ENCODE peak calls at places on chromosomes 2 and 18, in eight cellular contexts. One of them, this sample, is unnamed.

GRCh38 chr2:206164261-206164862 is 4.7 kb downstream of the EEF1B2 start:
- DNase-seq in cardiac fibroblast: peak; percentile 61
- DNase-seq in breast epithelium: no peak
- DNase-seq in progenitor cell of endocrine pancreas: peak; percentile 24
- DNase-seq in colonic mucosa: peak; percentile 49
- DNase-seq in prostate gland: no peak
- DNase-seq in GM20000: no peak
- DNase-seq in A549: peak; percentile 42
- DNase-seq in this sample: no peak

GRCh38 chr2:44680983-44681481 is 260.5 kb upstream of the SIX3 start:
- DNase-seq in A549: no peak
- DNase-seq in progenitor cell of endocrine pancreas: no peak
- DNase-seq in colonic mucosa: no peak
- DNase-seq in cardiac fibroblast: no peak
- DNase-seq in prostate gland: no peak
- DNase-seq in GM20000: no peak
- DNase-seq in breast epithelium: no peak
- DNase-seq in this sample: no peak

GRCh38 chr18:76487076-76487475 is 8.0 kb downstream of the ZNF516 start:
- DNase-seq in colonic mucosa: no peak
- DNase-seq in GM20000: no peak
- DNase-seq in cardiac fibroblast: peak; percentile 50
- DNase-seq in prostate gland: no peak
- DNase-seq in A549: no peak
- DNase-seq in progenitor cell of endocrine pancreas: no peak
- DNase-seq in breast epithelium: no peak
- DNase-seq in this sample: no peak

GRCh38 chr2:205734436-205734835 is 52.1 kb downstream of the NRP2 start:
- DNase-seq in colonic mucosa: no peak
- DNase-seq in GM20000: no peak
- DNase-seq in breast epithelium: no peak
- DNase-seq in A549: peak; percentile 52
- DNase-seq in cardiac fibroblast: peak; percentile 93
- DNase-seq in prostate gland: peak; percentile 74
- DNase-seq in progenitor cell of endocrine pancreas: no peak
- DNase-seq in this sample: no peak

GRCh38 chr2:8431446-8432125 is 250.3 kb upstream of the ID2 start:
- DNase-seq in A549: no peak
- DNase-seq in cardiac fibroblast: peak; percentile 33
- DNase-seq in breast epithelium: no peak
- DNase-seq in GM20000: no peak
- DNase-seq in prostate gland: no peak
- DNase-seq in colonic mucosa: no peak
- DNase-seq in progenitor cell of endocrine pancreas: no peak
- DNase-seq in this sample: no peak

GRCh38 chr18:26480897-26481795 is 67.2 kb downstream of the KCTD1 start:
- DNase-seq in colonic mucosa: no peak
- DNase-seq in prostate gland: no peak
- DNase-seq in A549: peak; percentile 95
- DNase-seq in cardiac fibroblast: peak; percentile 94
- DNase-seq in GM20000: no peak
- DNase-seq in breast epithelium: no peak
- DNase-seq in progenitor cell of endocrine pancreas: no peak
- DNase-seq in this sample: no peak

GRCh38 chr18:48800877-48801727 is 149.7 kb downstream of the SMAD7 start:
- DNase-seq in breast epithelium: peak; percentile 38
- DNase-seq in progenitor cell of endocrine pancreas: no peak
- DNase-seq in A549: no peak
- DNase-seq in colonic mucosa: peak; percentile 18
- DNase-seq in prostate gland: no peak
- DNase-seq in GM20000: peak; percentile 75
- DNase-seq in cardiac fibroblast: no peak
- DNase-seq in this sample: peak; percentile 11

GRCh38 chr2:238308177-238308576 is 12.1 kb upstream of the TRAF3IP1 start:
- DNase-seq in GM20000: no peak
- DNase-seq in A549: no peak
- DNase-seq in colonic mucosa: no peak
- DNase-seq in breast epithelium: no peak
- DNase-seq in cardiac fibroblast: no peak
- DNase-seq in progenitor cell of endocrine pancreas: no peak
- DNase-seq in prostate gland: no peak
- DNase-seq in this sample: no peak

GRCh38 chr2:195498176-195498575 is 158.8 kb upstream of the SLC39A10 start:
- DNase-seq in colonic mucosa: peak; percentile 48
- DNase-seq in breast epithelium: no peak
- DNase-seq in GM20000: no peak
- DNase-seq in progenitor cell of endocrine pancreas: no peak
- DNase-seq in cardiac fibroblast: peak; percentile 54
- DNase-seq in A549: peak; percentile 33
- DNase-seq in prostate gland: no peak
- DNase-seq in this sample: no peak

GRCh38 chr2:128469875-128470274 is 151.2 kb upstream of the HS6ST1 start:
- DNase-seq in A549: no peak
- DNase-seq in prostate gland: no peak
- DNase-seq in colonic mucosa: peak; percentile 8
- DNase-seq in cardiac fibroblast: no peak
- DNase-seq in GM20000: no peak
- DNase-seq in breast epithelium: no peak
- DNase-seq in progenitor cell of endocrine pancreas: no peak
- DNase-seq in this sample: no peak

GRCh38 chr18:44796505-44797198 is 116.0 kb downstream of the SETBP1 start:
- DNase-seq in breast epithelium: no peak
- DNase-seq in colonic mucosa: no peak
- DNase-seq in prostate gland: no peak
- DNase-seq in GM20000: no peak
- DNase-seq in cardiac fibroblast: no peak
- DNase-seq in progenitor cell of endocrine pancreas: no peak
- DNase-seq in A549: no peak
- DNase-seq in this sample: no peak

GRCh38 chr2:203396667-203397066 is 68.5 kb downstream of the ABI2 start:
- DNase-seq in breast epithelium: no peak
- DNase-seq in cardiac fibroblast: peak; percentile 17
- DNase-seq in A549: peak; percentile 21
- DNase-seq in prostate gland: no peak
- DNase-seq in progenitor cell of endocrine pancreas: no peak
- DNase-seq in colonic mucosa: no peak
- DNase-seq in GM20000: no peak
- DNase-seq in this sample: no peak

GRCh38 chr2:179478771-179479170 is 214.1 kb upstream of the SESTD1 start:
- DNase-seq in A549: no peak
- DNase-seq in cardiac fibroblast: no peak
- DNase-seq in colonic mucosa: no peak
- DNase-seq in GM20000: no peak
- DNase-seq in progenitor cell of endocrine pancreas: no peak
- DNase-seq in prostate gland: no peak
- DNase-seq in breast epithelium: no peak
- DNase-seq in this sample: no peak

GRCh38 chr2:174787485-174788205 is 23.4 kb upstream of the CHRNA1 start:
- DNase-seq in breast epithelium: no peak
- DNase-seq in progenitor cell of endocrine pancreas: no peak
- DNase-seq in A549: peak; percentile 41
- DNase-seq in colonic mucosa: no peak
- DNase-seq in GM20000: no peak
- DNase-seq in cardiac fibroblast: peak; percentile 89
- DNase-seq in prostate gland: no peak
- DNase-seq in this sample: no peak

GRCh38 chr2:219049282-219049681 is 8.0 kb upstream of the CFAP65 start:
- DNase-seq in progenitor cell of endocrine pancreas: no peak
- DNase-seq in A549: no peak
- DNase-seq in prostate gland: no peak
- DNase-seq in GM20000: no peak
- DNase-seq in cardiac fibroblast: no peak
- DNase-seq in breast epithelium: no peak
- DNase-seq in colonic mucosa: peak; percentile 53
- DNase-seq in this sample: no peak

GRCh38 chr2:39405364-39405763 is 31.7 kb downstream of the MAP4K3 start:
- DNase-seq in progenitor cell of endocrine pancreas: no peak
- DNase-seq in A549: no peak
- DNase-seq in GM20000: no peak
- DNase-seq in cardiac fibroblast: no peak
- DNase-seq in colonic mucosa: no peak
- DNase-seq in prostate gland: no peak
- DNase-seq in breast epithelium: no peak
- DNase-seq in this sample: no peak

GRCh38 chr2:224951723-224952481 is 90.4 kb downstream of the DOCK10 start:
- DNase-seq in breast epithelium: no peak
- DNase-seq in colonic mucosa: no peak
- DNase-seq in GM20000: peak; percentile 22
- DNase-seq in cardiac fibroblast: no peak
- DNase-seq in A549: no peak
- DNase-seq in prostate gland: no peak
- DNase-seq in progenitor cell of endocrine pancreas: no peak
- DNase-seq in this sample: no peak

GRCh38 chr2:123073371-123073770 is 951.7 kb upstream of the CNTNAP5 start:
- DNase-seq in cardiac fibroblast: peak; percentile 28
- DNase-seq in prostate gland: no peak
- DNase-seq in A549: no peak
- DNase-seq in colonic mucosa: no peak
- DNase-seq in GM20000: no peak
- DNase-seq in progenitor cell of endocrine pancreas: no peak
- DNase-seq in breast epithelium: no peak
- DNase-seq in this sample: no peak

GRCh38 chr2:240383871-240384700 is 51.4 kb upstream of the GPC1 start:
- DNase-seq in cardiac fibroblast: no peak
- DNase-seq in colonic mucosa: no peak
- DNase-seq in prostate gland: no peak
- DNase-seq in GM20000: no peak
- DNase-seq in A549: no peak
- DNase-seq in breast epithelium: no peak
- DNase-seq in progenitor cell of endocrine pancreas: no peak
- DNase-seq in this sample: no peak

GRCh38 chr2:99451280-99451679 is 38.5 kb downstream of the REV1 start:
- DNase-seq in prostate gland: no peak
- DNase-seq in breast epithelium: no peak
- DNase-seq in cardiac fibroblast: no peak
- DNase-seq in colonic mucosa: no peak
- DNase-seq in progenitor cell of endocrine pancreas: no peak
- DNase-seq in GM20000: no peak
- DNase-seq in A549: no peak
- DNase-seq in this sample: no peak

GRCh38 chr18:76721207-76721996 is 101.0 kb upstream of the ZNF236 start:
- DNase-seq in prostate gland: no peak
- DNase-seq in A549: no peak
- DNase-seq in progenitor cell of endocrine pancreas: no peak
- DNase-seq in breast epithelium: no peak
- DNase-seq in cardiac fibroblast: no peak
- DNase-seq in GM20000: no peak
- DNase-seq in colonic mucosa: no peak
- DNase-seq in this sample: no peak

GRCh38 chr18:9854801-9855676 is 30.7 kb upstream of the TXNDC2 start:
- DNase-seq in prostate gland: no peak
- DNase-seq in GM20000: no peak
- DNase-seq in breast epithelium: no peak
- DNase-seq in progenitor cell of endocrine pancreas: no peak
- DNase-seq in colonic mucosa: no peak
- DNase-seq in A549: no peak
- DNase-seq in cardiac fibroblast: peak; percentile 51
- DNase-seq in this sample: no peak

GRCh38 chr2:84832772-84833461 is 48.0 kb downstream of the TRABD2A start:
- DNase-seq in colonic mucosa: peak; percentile 23
- DNase-seq in A549: no peak
- DNase-seq in GM20000: peak; percentile 35
- DNase-seq in cardiac fibroblast: no peak
- DNase-seq in progenitor cell of endocrine pancreas: no peak
- DNase-seq in prostate gland: no peak
- DNase-seq in breast epithelium: no peak
- DNase-seq in this sample: no peak

GRCh38 chr18:79695269-79695668 is 15.7 kb downstream of the CTDP1 start:
- DNase-seq in cardiac fibroblast: no peak
- DNase-seq in GM20000: no peak
- DNase-seq in colonic mucosa: no peak
- DNase-seq in breast epithelium: no peak
- DNase-seq in A549: no peak
- DNase-seq in prostate gland: no peak
- DNase-seq in progenitor cell of endocrine pancreas: no peak
- DNase-seq in this sample: no peak

GRCh38 chr2:173109253-173110188 is 33.9 kb downstream of the MAP3K20 start:
- DNase-seq in progenitor cell of endocrine pancreas: no peak
- DNase-seq in colonic mucosa: no peak
- DNase-seq in breast epithelium: no peak
- DNase-seq in A549: peak; percentile 77
- DNase-seq in prostate gland: no peak
- DNase-seq in cardiac fibroblast: peak; percentile 61
- DNase-seq in GM20000: no peak
- DNase-seq in this sample: no peak

GRCh38 chr2:176385838-176386237 is 116.6 kb downstream of the MTX2 start:
- DNase-seq in colonic mucosa: no peak
- DNase-seq in progenitor cell of endocrine pancreas: no peak
- DNase-seq in cardiac fibroblast: no peak
- DNase-seq in breast epithelium: no peak
- DNase-seq in A549: peak; percentile 13
- DNase-seq in GM20000: no peak
- DNase-seq in prostate gland: no peak
- DNase-seq in this sample: no peak
- TF ChIP-seq CTCF in colonic mucosa: no peak
- TF ChIP-seq CTCF in progenitor cell of endocrine pancreas: peak; percentile 21
- TF ChIP-seq CTCF in cardiac fibroblast: no peak
- TF ChIP-seq CTCF in breast epithelium: no peak
- TF ChIP-seq CTCF in A549: no peak
- TF ChIP-seq CTCF in GM20000: no peak
- TF ChIP-seq CTCF in prostate gland: no peak
- TF ChIP-seq CTCF in this sample: no peak

DNA sequence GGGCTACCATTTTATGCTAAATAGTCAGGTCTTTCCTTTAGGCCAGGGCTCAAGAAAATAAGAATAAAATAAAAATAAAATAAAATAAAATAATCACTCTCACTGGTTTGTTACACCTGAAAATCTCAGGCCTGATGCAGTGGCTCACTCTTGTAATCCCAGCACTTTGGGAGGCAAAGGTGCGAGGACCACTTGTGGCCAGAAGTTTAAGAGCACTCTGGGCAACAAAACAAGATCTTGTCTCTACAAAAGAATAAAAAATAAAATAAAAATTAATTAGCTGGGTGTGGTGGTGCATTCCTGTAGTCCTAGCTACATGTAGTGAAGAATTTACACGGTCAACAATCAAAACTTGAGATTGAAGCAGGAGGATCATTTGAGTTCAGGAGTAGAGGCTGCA is 159.4 kb downstream of the NRXN1 start:
- DNase-seq in progenitor cell of endocrine pancreas: no peak
- DNase-seq in prostate gland: no peak
- DNase-seq in colonic mucosa: no peak
- DNase-seq in cardiac fibroblast: no peak
- DNase-seq in GM20000: no peak
- DNase-seq in breast epithelium: no peak
- DNase-seq in A549: no peak
- DNase-seq in this sample: no peak
- TF ChIP-seq CTCF in progenitor cell of endocrine pancreas: peak; percentile 30
- TF ChIP-seq CTCF in prostate gland: no peak
- TF ChIP-seq CTCF in colonic mucosa: no peak
- TF ChIP-seq CTCF in cardiac fibroblast: no peak
- TF ChIP-seq CTCF in GM20000: no peak
- TF ChIP-seq CTCF in breast epithelium: no peak
- TF ChIP-seq CTCF in A549: no peak
- TF ChIP-seq CTCF in this sample: no peak

GRCh38 chr2:230600881-230601280 is 111.8 kb upstream of the CAB39 start:
- DNase-seq in cardiac fibroblast: no peak
- DNase-seq in prostate gland: no peak
- DNase-seq in A549: no peak
- DNase-seq in colonic mucosa: no peak
- DNase-seq in GM20000: no peak
- DNase-seq in progenitor cell of endocrine pancreas: no peak
- DNase-seq in breast epithelium: no peak
- DNase-seq in this sample: no peak
- TF ChIP-seq CTCF in cardiac fibroblast: no peak
- TF ChIP-seq CTCF in prostate gland: no peak
- TF ChIP-seq CTCF in A549: no peak
- TF ChIP-seq CTCF in colonic mucosa: no peak
- TF ChIP-seq CTCF in GM20000: no peak
- TF ChIP-seq CTCF in progenitor cell of endocrine pancreas: no peak
- TF ChIP-seq CTCF in breast epithelium: no peak
- TF ChIP-seq CTCF in this sample: no peak

GRCh38 chr2:165558832-165559231 is 89.3 kb downstream of the CSRNP3 start:
- DNase-seq in breast epithelium: no peak
- DNase-seq in prostate gland: no peak
- DNase-seq in progenitor cell of endocrine pancreas: no peak
- DNase-seq in colonic mucosa: no peak
- DNase-seq in cardiac fibroblast: no peak
- DNase-seq in A549: no peak
- DNase-seq in GM20000: no peak
- DNase-seq in this sample: no peak
- TF ChIP-seq CTCF in breast epithelium: no peak
- TF ChIP-seq CTCF in prostate gland: no peak
- TF ChIP-seq CTCF in progenitor cell of endocrine pancreas: no peak
- TF ChIP-seq CTCF in colonic mucosa: no peak
- TF ChIP-seq CTCF in cardiac fibroblast: peak; percentile 15
- TF ChIP-seq CTCF in A549: no peak
- TF ChIP-seq CTCF in GM20000: no peak
- TF ChIP-seq CTCF in this sample: no peak

This sample was measured in D721Med.